ENCODE peak calls at places on chromosomes 2 and 18, in nine cellular contexts. B is ACHN; N is pons; D is T-helper 2 cell; G is right lobe of liver; L is stimulated activated CD8-positive, alpha-beta memory T cell treated with anti-CD3 and anti-CD28 coated beads, Interleukin-15, amount 100 ng/mL, for 24 hours; O is activated CD4-positive, alpha-beta memory T cell treated with anti-CD3 and anti-CD28 coated beads, Interleukin-2, amount 10 ng/mL, durations not matched to agents 7 days and 5 days; W is CD8-positive, alpha-beta T cell; C is cardiac muscle cell. E is an unnamed sample.

GRCh38 chr18:23499571-23499889 is 3.8 kb upstream of the RMC1 start:
- DNase-seq in B (no peak), N (peak), D (no peak), G (no peak), L (no peak), O (no peak), W (no peak), C (no peak), E (no peak)

GRCh38 chr18:6731197-6731596 is 1.7 kb downstream of the ARHGAP28 start:
- DNase-seq in B (no peak), N (no peak), D (no peak), G (no peak), L (no peak), O (no peak), W (no peak), C (peak), E (no peak)

GRCh38 chr2:229195346-229195947 is 75.6 kb downstream of the PID1 start:
- DNase-seq in B (no peak), N (no peak), D (no peak), G (no peak), L (no peak), O (no peak), W (no peak), C (no peak), E (no peak)

GRCh38 chr2:55618649-55619055 is 1.2 kb upstream of the PPP4R3B start:
- DNase-seq in B (peak), N (peak), D (peak), G (peak), L (no peak), O (peak), W (peak), C (peak), E (peak)

GRCh38 chr2:151777487-151777886 is 43.2 kb upstream of the NEB start:
- DNase-seq in B (no peak), N (no peak), D (no peak), G (no peak), L (no peak), O (no peak), W (no peak), C (no peak), E (no peak)

GRCh38 chr2:238970553-238971081 is 122.7 kb downstream of the TWIST2 start:
- DNase-seq in B (peak), N (peak), D (peak), G (no peak), L (peak), O (peak), W (peak), C (peak), E (peak)

GRCh38 chr2:196066794-196067382 is 1.7 kb downstream of the DNAH7 start:
- DNase-seq in B (peak), N (peak), D (no peak), G (no peak), L (no peak), O (no peak), W (no peak), C (peak), E (peak)

GRCh38 chr18:12236934-12237832 is 17.0 kb upstream of the CIDEA start:
- DNase-seq in B (peak), N (peak), D (peak), G (peak), L (peak), O (peak), W (peak), C (peak), E (peak)

GRCh38 chr18:64175432-64175831 is 26.5 kb upstream of the LINC00305 start:
- DNase-seq in B (no peak), N (no peak), D (no peak), G (no peak), L (no peak), O (no peak), W (no peak), C (no peak), E (no peak)